ENCODE peak calls at places on chromosomes 12 and 14, in five cellular contexts. X, U, D, M and Z are unnamed samples.

GRCh38 chr12:120474092-120474960 is 4.8 kb upstream of the SRSF9 start:
- DNase-seq in X (peak), U (peak), D (peak), M (no peak), Z (no peak)

GRCh38 chr14:64000749-64001148 is 147.9 kb downstream of the SYNE2 start:
- DNase-seq in X (no peak), U (no peak), D (no peak), M (no peak), Z (no peak)

GRCh38 chr14:69481815-69482568 is 2.5 kb upstream of the PLEKHD1 start:
- DNase-seq in X (no peak), U (no peak), D (no peak), M (no peak), Z (no peak)

GRCh38 chr12:107564946-107565345 is 120.7 kb upstream of the PWP1 start:
- DNase-seq in X (peak), U (peak), D (no peak), M (no peak), Z (peak)

GRCh38 chr12:53538209-53538689 is 31.0 kb upstream of the NPFF start:
- DNase-seq in X (peak), U (peak), D (peak), M (no peak), Z (no peak)

GRCh38 chr12:92538970-92539749 is 163.6 kb upstream of the PLEKHG7 start:
- DNase-seq in X (peak), U (peak), D (peak), M (no peak), Z (no peak)

GRCh38 chr12:52434096-52434733 is at the start of gene KRT75:
- DNase-seq in X (peak), U (no peak), D (no peak), M (no peak), Z (no peak)

GRCh38 chr12:104624529-104624928 is 167.8 kb downstream of the CHST11 start:
- DNase-seq in X (no peak), U (peak), D (no peak), M (no peak), Z (no peak)

GRCh38 chr14:24307575-24308341 is at the start of gene CIDEB:
- DNase-seq in X (no peak), U (peak), D (peak), M (peak), Z (peak)

GRCh38 chr12:29070309-29070708 is 78.8 kb upstream of the FAR2 start:
- DNase-seq in X (no peak), U (no peak), D (no peak), M (no peak), Z (no peak)

GRCh38 chr14:71942904-71943694 is 10.9 kb downstream of the RGS6 start:
- DNase-seq in X (no peak), U (no peak), D (no peak), M (no peak), Z (no peak)

GRCh38 chr12:108618079-108618952 is 15.4 kb downstream of the SELPLG start:
- DNase-seq in X (peak), U (peak), D (peak), M (peak), Z (peak)

GRCh38 chr12:70638639-70639349 is 1.6 kb upstream of the PTPRB start:
- DNase-seq in X (peak), U (no peak), D (peak), M (no peak), Z (no peak)

GRCh38 chr12:43728698-43729097 is 29.9 kb downstream of the PUS7L start:
- DNase-seq in X (no peak), U (no peak), D (no peak), M (no peak), Z (no peak)

GRCh38 chr14:47057364-47057763 is 405.8 kb upstream of the RPL10L start:
- DNase-seq in X (no peak), U (no peak), D (no peak), M (no peak), Z (no peak)

GRCh38 chr12:106645074-106645421 is 62.2 kb downstream of the RFX4 start:
- DNase-seq in X (peak), U (no peak), D (no peak), M (peak), Z (no peak)

GRCh38 chr12:79766705-79767464 is 76.1 kb upstream of the PAWR start:
- DNase-seq in X (no peak), U (peak), D (peak), M (no peak), Z (no peak)

GRCh38 chr12:13200841-13201240 is 4.3 kb downstream of the EMP1 start:
- DNase-seq in X (no peak), U (no peak), D (no peak), M (no peak), Z (no peak)

GRCh38 chr14:39621223-39621622 is 189.0 kb upstream of the FBXO33 start:
- DNase-seq in X (no peak), U (no peak), D (no peak), M (no peak), Z (no peak)

GRCh38 chr12:109864916-109865315 is 15.4 kb downstream of the GLTP start:
- DNase-seq in X (peak), U (peak), D (no peak), M (no peak), Z (no peak)

GRCh38 chr14:56135001-56135400 is 16.8 kb downstream of the PELI2 start:
- DNase-seq in X (no peak), U (no peak), D (no peak), M (no peak), Z (peak)

GRCh38 chr12:9750276-9751203 is 10.2 kb downstream of the CD69 start:
- DNase-seq in X (peak), U (peak), D (peak), M (peak), Z (peak)

GRCh38 chr12:9707864-9708808 is 24.8 kb downstream of the CLECL1 start:
- DNase-seq in X (peak), U (peak), D (peak), M (peak), Z (peak)

GRCh38 chr12:5388581-5389535 is 43.0 kb upstream of the NTF3 start:
- DNase-seq in X (peak), U (peak), D (no peak), M (no peak), Z (no peak)

GRCh38 chr12:71164166-71164876 is 6.5 kb upstream of the TSPAN8 start:
- DNase-seq in X (no peak), U (no peak), D (no peak), M (no peak), Z (no peak)

GRCh38 chr12:4288296-4289019 is 14.9 kb downstream of the CCND2 start:
- DNase-seq in X (no peak), U (no peak), D (no peak), M (no peak), Z (no peak)
- H3K4me3 ChIP-seq in X (no peak), U (no peak), D (no peak), M (no peak), Z (no peak)

DNA sequence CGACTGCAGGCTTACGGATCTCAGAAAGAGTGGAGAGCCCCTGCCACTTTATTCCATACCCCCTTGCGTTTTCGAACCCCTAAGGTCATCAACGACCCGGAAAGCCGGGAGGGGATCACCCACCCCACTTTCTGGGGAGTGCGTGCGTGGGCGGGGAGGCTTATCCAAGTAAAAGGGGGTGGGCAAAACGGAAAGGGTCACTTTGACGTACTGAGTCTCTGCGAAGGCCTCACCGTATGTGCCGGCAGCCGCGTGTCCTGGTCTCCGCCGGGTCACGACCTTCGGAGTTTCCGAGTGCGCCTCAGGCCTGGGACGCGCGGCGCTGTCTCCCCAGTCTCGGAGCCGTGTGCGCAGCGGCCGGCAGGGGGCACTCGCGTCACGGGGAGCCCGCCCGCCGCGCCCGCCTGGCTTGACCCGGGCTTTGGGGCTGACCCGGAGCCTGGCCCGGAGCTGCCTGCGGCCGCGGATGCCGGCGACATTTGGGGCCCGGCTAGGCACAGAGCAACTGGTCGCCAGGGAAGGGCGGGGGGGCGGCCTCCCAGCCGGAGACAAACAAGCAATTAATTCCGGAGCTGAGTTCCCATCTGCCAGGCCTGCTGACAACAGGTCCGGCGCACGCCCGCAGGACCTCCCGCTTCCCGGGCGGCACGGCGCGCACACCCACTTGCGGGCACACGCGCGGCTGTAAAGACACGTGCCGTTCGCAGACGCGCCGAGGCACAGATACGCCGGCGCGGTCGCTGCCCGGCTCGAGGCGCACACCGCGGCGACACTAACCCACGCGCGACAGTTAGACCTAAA is 890 bp upstream of the KIF26A start:
- DNase-seq in X (no peak), U (peak), D (peak), M (peak), Z (peak)
- H3K4me3 ChIP-seq in X (no peak), U (peak), D (peak), M (peak), Z (peak)

GRCh38 chr14:21091784-21092146 is 6.7 kb downstream of the ZNF219 start:
- DNase-seq in X (no peak), U (no peak), D (no peak), M (peak), Z (no peak)

GRCh38 chr14:21095430-21096205 is 2.8 kb downstream of the ZNF219 start:
- DNase-seq in X (peak), U (no peak), D (no peak), M (no peak), Z (peak)

GRCh38 chr14:21092147-21093011 is 6.1 kb downstream of the ZNF219 start:
- DNase-seq in X (peak), U (peak), D (peak), M (peak), Z (peak)

GRCh38 chr14:21093018-21093417 is 5.4 kb downstream of the ZNF219 start:
- DNase-seq in X (no peak), U (peak), D (no peak), M (no peak), Z (no peak)

GRCh38 chr14:21093769-21094681 is 4.4 kb downstream of the ZNF219 start:
- DNase-seq in X (no peak), U (no peak), D (no peak), M (no peak), Z (peak)
- H3K4me3 ChIP-seq in X (no peak), U (no peak), D (no peak), M (no peak), Z (peak)

DNA sequence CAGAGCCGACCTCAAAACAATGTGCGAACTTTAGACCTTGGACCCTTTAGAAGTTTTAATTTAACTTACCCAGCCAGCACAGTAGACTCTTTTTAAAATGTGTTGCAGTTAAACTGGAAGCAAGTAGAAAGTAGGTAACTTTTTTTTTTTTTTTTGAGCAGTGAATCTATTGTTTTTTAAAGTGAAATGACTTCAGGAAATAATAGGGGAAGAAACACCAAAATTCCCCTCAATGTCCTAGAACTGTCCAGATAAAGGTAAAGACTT is 1.1 kb upstream of the ATXN2 start:
- DNase-seq in X (no peak), U (no peak), D (no peak), M (no peak), Z (no peak)
- H3K4me3 ChIP-seq in X (peak), U (no peak), D (peak), M (no peak), Z (peak)

DNA sequence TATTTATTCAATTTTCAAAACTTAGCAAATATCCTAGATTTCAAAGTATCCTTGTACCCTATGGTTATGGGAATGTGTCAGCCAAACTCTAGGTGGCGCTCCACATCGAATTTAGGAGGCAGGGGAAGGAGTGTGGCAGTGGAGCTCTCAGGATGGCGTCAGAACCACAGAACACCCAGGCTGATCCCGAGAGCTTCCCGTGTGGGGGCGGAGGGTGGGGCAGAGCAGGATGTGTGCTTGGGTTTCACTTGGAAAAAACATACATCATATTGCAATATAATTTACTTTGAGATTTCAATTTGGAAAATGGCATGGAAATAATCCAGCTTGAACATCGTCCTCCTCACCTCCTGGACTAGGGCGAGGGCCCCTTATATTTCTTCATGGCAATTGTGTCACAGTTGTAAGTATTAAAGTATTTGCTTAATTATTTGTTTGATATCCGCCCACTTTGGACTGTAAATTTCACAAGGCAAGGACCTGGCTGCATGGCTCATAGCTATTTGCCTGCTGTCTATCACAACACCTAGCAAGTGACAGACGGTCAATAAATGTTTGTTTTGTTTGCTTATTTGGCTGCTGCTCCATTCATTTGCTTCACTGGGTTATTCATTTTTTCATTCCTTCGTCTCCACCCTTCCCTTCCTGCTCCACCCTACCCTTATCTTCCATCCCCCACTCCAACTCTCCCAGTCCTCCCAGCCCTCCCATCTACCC is 221.5 kb upstream of the HMGA2 start:
- DNase-seq in X (peak), U (peak), D (peak), M (peak), Z (peak)
- H3K4me3 ChIP-seq in X (peak), U (no peak), D (peak), M (peak), Z (no peak)